ENCODE peak calls at places on chromosome X, in ten cellular contexts. B is iPS-NIHi11; M is iris pigment epithelial cell; W is lung microvascular endothelial cell; C is naive thymus-derived CD8-positive, alpha-beta T cell; G is NCI-H1105; S is Peyer's patch; O is WTC11; T is sigmoid colon; E is AG10803. L is an unnamed sample.

GRCh38 chrX:34886011-34886410 is 56.6 kb upstream of the FAM47B start:
- DNase-seq in B (no peak), M (no peak), W (no peak), C (no peak), G (no peak), S (no peak), O (no peak), T (no peak), E (peak), L (no peak)

GRCh38 chrX:150508018-150508417 is 60.4 kb upstream of the MTM1 start:
- DNase-seq in B (no peak), M (no peak), W (no peak), C (no peak), G (no peak), S (no peak), O (no peak), T (no peak), E (no peak), L (no peak)

GRCh38 chrX:64186974-64187761 is 18.3 kb downstream of the AMER1 start:
- DNase-seq in B (no peak), M (no peak), W (no peak), C (no peak), G (no peak), S (no peak), O (no peak), T (no peak), E (no peak), L (no peak)

GRCh38 chrX:20285513-20285912 is 18.8 kb upstream of the RPS6KA3 start:
- DNase-seq in B (no peak), M (peak), W (no peak), C (no peak), G (no peak), S (no peak), O (no peak), T (no peak), E (peak), L (no peak)

GRCh38 chrX:18410038-18410437 is 15.4 kb upstream of the CDKL5 start:
- DNase-seq in B (no peak), M (peak), W (peak), C (no peak), G (no peak), S (no peak), O (no peak), T (no peak), E (peak), L (no peak)

GRCh38 chrX:102341867-102342266 is 94.9 kb downstream of the NXF2 start:
- DNase-seq in B (no peak), M (peak), W (peak), C (no peak), G (no peak), S (no peak), O (no peak), T (no peak), E (no peak), L (no peak)

GRCh38 chrX:11864171-11864570 is 106.1 kb downstream of the MSL3 start:
- DNase-seq in B (no peak), M (no peak), W (no peak), C (no peak), G (no peak), S (no peak), O (no peak), T (no peak), E (no peak), L (no peak)

GRCh38 chrX:153372949-153373348 is 28.2 kb downstream of the PNMA6E start:
- DNase-seq in B (no peak), M (no peak), W (no peak), C (no peak), G (no peak), S (no peak), O (no peak), T (no peak), E (no peak), L (no peak)

GRCh38 chrX:155997436-155997835 is at the start of gene IL9R:
- DNase-seq in B (no peak), M (no peak), W (no peak), C (no peak), G (no peak), S (no peak), O (no peak), T (no peak), E (no peak), L (no peak)

GRCh38 chrX:24760601-24761000 is 66.9 kb downstream of the POLA1 start:
- DNase-seq in B (peak), M (peak), W (no peak), C (no peak), G (no peak), S (no peak), O (no peak), T (no peak), E (peak), L (no peak)

GRCh38 chrX:43702079-43702524 is 46.0 kb downstream of the MAOA start:
- DNase-seq in B (no peak), M (no peak), W (peak), C (no peak), G (no peak), S (no peak), O (no peak), T (no peak), E (no peak), L (no peak)

GRCh38 chrX:70088281-70088680 is 26.0 kb downstream of the OTUD6A start:
- DNase-seq in B (no peak), M (no peak), W (no peak), C (no peak), G (no peak), S (no peak), O (no peak), T (no peak), E (peak), L (no peak)

GRCh38 chrX:154012336-154012991 is 7.2 kb downstream of the IRAK1 start:
- DNase-seq in B (no peak), M (no peak), W (no peak), C (no peak), G (no peak), S (no peak), O (no peak), T (no peak), E (peak), L (no peak)

GRCh38 chrX:10190367-10190766 is 33.6 kb downstream of the CLCN4 start:
- DNase-seq in B (no peak), M (peak), W (peak), C (no peak), G (peak), S (no peak), O (no peak), T (no peak), E (peak), L (no peak)

GRCh38 chrX:153519569-153520285 is 2.3 kb downstream of the ATP2B3 start:
- DNase-seq in B (no peak), M (peak), W (no peak), C (no peak), G (no peak), S (no peak), O (no peak), T (no peak), E (no peak), L (no peak)

GRCh38 chrX:95427389-95427788 is 1257.3 kb upstream of the DIAPH2 start:
- DNase-seq in B (peak), M (peak), W (no peak), C (no peak), G (no peak), S (no peak), O (no peak), T (no peak), E (no peak), L (no peak)

L was measured in iPS DF 19.7.